ENCODE peak calls at places on chromosomes 1 and 21, in seven cellular contexts. One of them, this sample, is unnamed.

GRCh38 chr21:46005481-46005881 is 23.9 kb downstream of the COL6A1 start:
- DNase-seq in stomach: peak; percentile 19
- DNase-seq in HL-60: no peak
- DNase-seq in endothelial cell of umbilical vein: no peak
- DNase-seq in SK-N-SH: peak; percentile 28
- DNase-seq in HCT116: no peak
- DNase-seq in GM23338: no peak
- DNase-seq in this sample: no peak

GRCh38 chr1:203216274-203217138 is 13.0 kb downstream of the CHIT1 start:
- DNase-seq in SK-N-SH: peak; percentile 74
- DNase-seq in stomach: peak; percentile 52
- DNase-seq in GM23338: peak; percentile 91
- DNase-seq in HL-60: peak; percentile 72
- DNase-seq in endothelial cell of umbilical vein: peak; percentile 74
- DNase-seq in HCT116: peak; percentile 60
- DNase-seq in this sample: no peak

GRCh38 chr1:93878501-93878888 is 511 bp downstream of the DNTTIP2 start:
- DNase-seq in GM23338: peak; percentile 36
- DNase-seq in endothelial cell of umbilical vein: peak; percentile 44
- DNase-seq in HL-60: peak; percentile 48
- DNase-seq in stomach: peak; percentile 67
- DNase-seq in SK-N-SH: peak; percentile 24
- DNase-seq in HCT116: peak; percentile 35
- DNase-seq in this sample: peak; percentile 80

GRCh38 chr1:169312084-169312954 is 55.3 kb downstream of the NME7 start:
- DNase-seq in HCT116: peak; percentile 90
- DNase-seq in GM23338: no peak
- DNase-seq in HL-60: peak; percentile 60
- DNase-seq in endothelial cell of umbilical vein: peak; percentile 47
- DNase-seq in stomach: no peak
- DNase-seq in SK-N-SH: no peak
- DNase-seq in this sample: no peak

GRCh38 chr1:153655333-153655732 is 3.2 kb upstream of the SNAPIN start:
- DNase-seq in HL-60: no peak
- DNase-seq in stomach: no peak
- DNase-seq in HCT116: no peak
- DNase-seq in GM23338: no peak
- DNase-seq in SK-N-SH: no peak
- DNase-seq in endothelial cell of umbilical vein: no peak
- DNase-seq in this sample: peak; percentile 14

GRCh38 chr1:6385673-6386191 is 7.8 kb downstream of the ACOT7 start:
- DNase-seq in stomach: no peak
- DNase-seq in GM23338: peak; percentile 96
- DNase-seq in endothelial cell of umbilical vein: peak; percentile 48
- DNase-seq in SK-N-SH: peak; percentile 93
- DNase-seq in HL-60: no peak
- DNase-seq in HCT116: peak; percentile 77
- DNase-seq in this sample: no peak

GRCh38 chr1:117529683-117530082 is 76.2 kb upstream of the TENT5C start:
- DNase-seq in stomach: no peak
- DNase-seq in endothelial cell of umbilical vein: no peak
- DNase-seq in HCT116: no peak
- DNase-seq in HL-60: no peak
- DNase-seq in GM23338: no peak
- DNase-seq in SK-N-SH: no peak
- DNase-seq in this sample: no peak

GRCh38 chr1:154607748-154608521 is at the start of gene ADAR:
- DNase-seq in HCT116: peak; percentile 91
- DNase-seq in SK-N-SH: peak; percentile 87
- DNase-seq in HL-60: peak; percentile 98
- DNase-seq in endothelial cell of umbilical vein: peak; percentile 94
- DNase-seq in stomach: peak; percentile 92
- DNase-seq in GM23338: peak; percentile 90
- DNase-seq in this sample: peak; percentile 96

GRCh38 chr1:94285026-94285654 is 47.8 kb upstream of the ARHGAP29 start:
- DNase-seq in SK-N-SH: no peak
- DNase-seq in stomach: no peak
- DNase-seq in GM23338: no peak
- DNase-seq in HL-60: no peak
- DNase-seq in HCT116: no peak
- DNase-seq in endothelial cell of umbilical vein: peak; percentile 87
- DNase-seq in this sample: no peak

GRCh38 chr1:20449736-20450311 is 36.2 kb downstream of the CAMK2N1 start:
- DNase-seq in SK-N-SH: no peak
- DNase-seq in GM23338: no peak
- DNase-seq in HCT116: no peak
- DNase-seq in stomach: no peak
- DNase-seq in HL-60: no peak
- DNase-seq in endothelial cell of umbilical vein: no peak
- DNase-seq in this sample: no peak

GRCh38 chr1:22886211-22886610 is 86.5 kb downstream of the LACTBL1 start:
- DNase-seq in endothelial cell of umbilical vein: no peak
- DNase-seq in GM23338: no peak
- DNase-seq in HL-60: no peak
- DNase-seq in SK-N-SH: no peak
- DNase-seq in stomach: no peak
- DNase-seq in HCT116: no peak
- DNase-seq in this sample: no peak

GRCh38 chr1:54122992-54123391 is 29.8 kb downstream of the CDCP2 start:
- DNase-seq in SK-N-SH: no peak
- DNase-seq in GM23338: no peak
- DNase-seq in HCT116: no peak
- DNase-seq in endothelial cell of umbilical vein: no peak
- DNase-seq in HL-60: no peak
- DNase-seq in stomach: no peak
- DNase-seq in this sample: no peak

GRCh38 chr21:45336870-45337269 is 49.2 kb upstream of the POFUT2 start:
- DNase-seq in HL-60: no peak
- DNase-seq in stomach: no peak
- DNase-seq in GM23338: peak; percentile 65
- DNase-seq in SK-N-SH: no peak
- DNase-seq in HCT116: no peak
- DNase-seq in endothelial cell of umbilical vein: no peak
- DNase-seq in this sample: no peak

GRCh38 chr21:45128613-45129226 is 54.3 kb downstream of the ADARB1 start:
- DNase-seq in stomach: peak; percentile 76
- DNase-seq in HL-60: peak; percentile 79
- DNase-seq in endothelial cell of umbilical vein: peak; percentile 81
- DNase-seq in SK-N-SH: peak; percentile 87
- DNase-seq in GM23338: peak; percentile 64
- DNase-seq in HCT116: peak; percentile 53
- DNase-seq in this sample: no peak

GRCh38 chr1:58649555-58649954 is 50.3 kb downstream of the MYSM1 start:
- DNase-seq in endothelial cell of umbilical vein: no peak
- DNase-seq in GM23338: no peak
- DNase-seq in HL-60: peak; percentile 33
- DNase-seq in SK-N-SH: no peak
- DNase-seq in HCT116: no peak
- DNase-seq in stomach: peak; percentile 55
- DNase-seq in this sample: no peak

GRCh38 chr1:39173119-39173994 is 31.1 kb upstream of the MACF1 start:
- DNase-seq in stomach: no peak
- DNase-seq in HL-60: no peak
- DNase-seq in HCT116: no peak
- DNase-seq in GM23338: no peak
- DNase-seq in endothelial cell of umbilical vein: no peak
- DNase-seq in SK-N-SH: no peak
- DNase-seq in this sample: no peak

GRCh38 chr21:25491267-25491666 is 116.0 kb downstream of the MRPL39 start:
- DNase-seq in stomach: no peak
- DNase-seq in HL-60: no peak
- DNase-seq in SK-N-SH: no peak
- DNase-seq in endothelial cell of umbilical vein: no peak
- DNase-seq in GM23338: no peak
- DNase-seq in HCT116: no peak
- DNase-seq in this sample: no peak

GRCh38 chr1:248839168-248839555 is 1.1 kb downstream of the ZNF672 start:
- DNase-seq in SK-N-SH: no peak
- DNase-seq in GM23338: no peak
- DNase-seq in stomach: no peak
- DNase-seq in HCT116: no peak
- DNase-seq in endothelial cell of umbilical vein: no peak
- DNase-seq in HL-60: no peak
- DNase-seq in this sample: no peak

GRCh38 chr1:8344893-8345507 is 27.1 kb downstream of the SLC45A1 start:
- DNase-seq in HL-60: no peak
- DNase-seq in GM23338: no peak
- DNase-seq in SK-N-SH: no peak
- DNase-seq in stomach: no peak
- DNase-seq in HCT116: no peak
- DNase-seq in endothelial cell of umbilical vein: no peak
- DNase-seq in this sample: no peak

DNA sequence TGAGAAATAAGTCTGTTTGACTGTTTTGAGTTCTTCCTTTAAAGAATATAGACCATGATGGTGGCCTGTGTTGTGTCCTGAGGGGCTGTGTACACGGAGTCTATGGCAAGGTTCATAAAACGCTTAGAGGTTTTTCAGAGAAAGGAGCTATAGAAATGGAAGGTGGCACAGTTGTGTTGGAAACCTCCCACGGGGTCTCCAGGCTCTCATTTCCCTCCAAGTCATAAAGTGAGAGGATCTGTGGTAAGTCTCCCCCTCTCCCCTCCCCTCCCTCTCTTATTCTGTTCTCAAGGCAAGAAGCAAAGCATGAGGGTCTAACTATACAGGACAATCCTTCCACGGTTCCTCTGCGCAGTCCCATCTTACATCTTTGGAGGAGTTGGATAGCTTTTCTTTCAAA is 139.2 kb downstream of the KIF26B start:
- DNase-seq in GM23338: no peak
- DNase-seq in stomach: no peak
- DNase-seq in endothelial cell of umbilical vein: no peak
- DNase-seq in SK-N-SH: no peak
- DNase-seq in HCT116: no peak
- DNase-seq in HL-60: no peak
- DNase-seq in this sample: no peak
- H3K27me3 ChIP-seq in GM23338: no peaks in the 10 kb centered on the region
- H3K27me3 ChIP-seq in stomach: no peaks in the 10 kb centered on the region
- H3K27me3 ChIP-seq in endothelial cell of umbilical vein: no peaks in the 10 kb centered on the region
- H3K27me3 ChIP-seq in SK-N-SH: no peaks in the 10 kb centered on the region
- H3K27me3 ChIP-seq in HCT116: peaks cover 6% of the 10 kb centered on the region
- H3K27me3 ChIP-seq in HL-60: no peaks in the 10 kb centered on the region
- H3K27me3 ChIP-seq in this sample: no peaks in the 10 kb centered on the region

GRCh38 chr1:246803373-246803772 is 79.2 kb downstream of the SCCPDH start:
- DNase-seq in GM23338: no peak
- DNase-seq in SK-N-SH: no peak
- DNase-seq in endothelial cell of umbilical vein: no peak
- DNase-seq in stomach: no peak
- DNase-seq in HL-60: no peak
- DNase-seq in HCT116: no peak
- DNase-seq in this sample: no peak

GRCh38 chr1:246809473-246809872 is 85.3 kb downstream of the SCCPDH start:
- DNase-seq in endothelial cell of umbilical vein: no peak
- DNase-seq in GM23338: no peak
- DNase-seq in SK-N-SH: no peak
- DNase-seq in HL-60: no peak
- DNase-seq in stomach: no peak
- DNase-seq in HCT116: no peak
- DNase-seq in this sample: no peak

GRCh38 chr1:246801241-246802020 is 77.2 kb downstream of the SCCPDH start:
- DNase-seq in HCT116: no peak
- DNase-seq in HL-60: no peak
- DNase-seq in SK-N-SH: peak; percentile 43
- DNase-seq in endothelial cell of umbilical vein: no peak
- DNase-seq in stomach: no peak
- DNase-seq in GM23338: no peak
- DNase-seq in this sample: no peak

GRCh38 chr1:246803891-246804290 is 79.7 kb downstream of the SCCPDH start:
- DNase-seq in stomach: no peak
- DNase-seq in HL-60: no peak
- DNase-seq in GM23338: no peak
- DNase-seq in SK-N-SH: no peak
- DNase-seq in endothelial cell of umbilical vein: no peak
- DNase-seq in HCT116: no peak
- DNase-seq in this sample: no peak

GRCh38 chr1:246805135-246805716 is 81.0 kb downstream of the SCCPDH start:
- DNase-seq in SK-N-SH: no peak
- DNase-seq in HCT116: no peak
- DNase-seq in GM23338: no peak
- DNase-seq in endothelial cell of umbilical vein: no peak
- DNase-seq in stomach: no peak
- DNase-seq in HL-60: no peak
- DNase-seq in this sample: no peak
- TF ChIP-seq CTCF in SK-N-SH: no peak
- TF ChIP-seq CTCF in HCT116: no peak
- TF ChIP-seq CTCF in GM23338: no peak
- TF ChIP-seq CTCF in endothelial cell of umbilical vein: no peak
- TF ChIP-seq CTCF in stomach: no peak
- TF ChIP-seq CTCF in HL-60: no peak
- TF ChIP-seq CTCF in this sample: no peak

DNA sequence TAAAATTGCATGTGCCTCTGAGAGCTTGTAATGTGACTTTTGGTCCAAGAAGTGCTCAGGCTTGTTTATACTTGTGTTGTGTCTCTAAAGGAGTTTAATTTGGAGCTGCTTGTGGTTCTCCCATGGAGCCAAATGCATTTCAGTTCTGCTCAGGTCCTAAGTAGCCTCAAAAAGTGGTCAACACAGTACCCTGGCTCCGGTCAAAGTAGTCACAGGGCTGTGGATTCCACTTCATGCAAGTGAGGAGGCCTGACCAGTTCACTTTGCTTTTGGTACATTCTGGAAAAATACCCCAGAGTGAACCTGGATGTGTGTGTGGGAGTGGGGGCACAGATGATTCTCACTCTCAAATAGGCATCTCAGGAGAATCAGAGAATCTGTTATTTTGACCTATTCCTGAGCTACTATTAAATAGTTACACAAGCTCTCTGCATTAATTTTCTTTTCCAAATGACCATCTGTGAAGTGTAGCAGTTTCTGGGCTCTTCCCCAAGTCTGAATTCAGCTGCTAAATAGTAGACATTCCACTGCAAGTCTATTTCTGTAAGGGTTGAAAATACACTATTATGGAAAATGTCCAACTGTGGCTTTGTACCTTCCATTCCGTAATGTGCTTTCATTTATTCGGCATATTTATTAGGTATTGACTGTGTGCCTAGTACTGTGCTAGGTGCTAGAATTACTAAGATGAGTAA is 31.7 kb upstream of the AGO1 start:
- DNase-seq in SK-N-SH: no peak
- DNase-seq in endothelial cell of umbilical vein: no peak
- DNase-seq in stomach: no peak
- DNase-seq in HCT116: no peak
- DNase-seq in HL-60: no peak
- DNase-seq in GM23338: no peak
- DNase-seq in this sample: no peak
- TF ChIP-seq POLR2AphosphoS5 in SK-N-SH: no peak
- TF ChIP-seq POLR2AphosphoS5 in endothelial cell of umbilical vein: no peak
- TF ChIP-seq POLR2AphosphoS5 in stomach: no peak
- TF ChIP-seq POLR2AphosphoS5 in HCT116: no peak
- TF ChIP-seq POLR2AphosphoS5 in HL-60: no peak
- TF ChIP-seq POLR2AphosphoS5 in GM23338: no peak
- TF ChIP-seq POLR2AphosphoS5 in this sample: no peak

DNA sequence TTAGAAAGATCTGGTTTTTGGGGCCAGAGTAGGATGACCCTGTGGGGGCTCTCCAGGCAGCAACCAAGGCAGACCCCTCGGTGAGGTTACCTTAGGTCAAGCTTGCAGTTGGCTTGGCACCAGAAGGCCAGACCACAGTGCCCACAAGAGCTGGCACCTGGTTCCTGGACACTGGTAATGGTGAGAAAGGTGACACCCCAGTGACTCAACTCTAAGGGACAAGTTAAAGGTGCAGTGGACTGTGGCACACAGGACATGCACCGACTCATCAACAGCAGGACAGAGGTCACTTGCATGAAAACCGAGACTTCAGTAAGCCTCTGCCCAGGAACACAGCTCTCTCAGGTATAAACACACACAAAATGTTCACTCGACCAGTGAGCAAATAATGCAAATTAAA is 6.7 kb downstream of the LRRC38 start:
- DNase-seq in GM23338: no peak
- DNase-seq in endothelial cell of umbilical vein: no peak
- DNase-seq in HCT116: no peak
- DNase-seq in HL-60: no peak
- DNase-seq in SK-N-SH: no peak
- DNase-seq in stomach: no peak
- DNase-seq in this sample: no peak
- H3K27me3 ChIP-seq in GM23338: peaks cover 27% of the 10 kb centered on the region
- H3K27me3 ChIP-seq in endothelial cell of umbilical vein: no peaks in the 10 kb centered on the region
- H3K27me3 ChIP-seq in HCT116: peaks cover 11% of the 10 kb centered on the region
- H3K27me3 ChIP-seq in HL-60: no peaks in the 10 kb centered on the region
- H3K27me3 ChIP-seq in SK-N-SH: peaks cover 23% of the 10 kb centered on the region
- H3K27me3 ChIP-seq in stomach: peaks cover 16% of the 10 kb centered on the region
- H3K27me3 ChIP-seq in this sample: peaks cover 32% of the 10 kb centered on the region